ENCODE peak calls at places on chromosomes 5 and 9, in five cellular contexts. One of them, this sample, is unnamed.

GRCh38 chr5:40939753-40940152 is 30.5 kb downstream of the C7 start:
- DNase-seq in hypothalamus: no peak
- DNase-seq in T follicular helper cell: no peak
- DNase-seq in ureter: no peak
- DNase-seq in anterior cingulate cortex: no peak
- DNase-seq in this sample: no peak

GRCh38 chr5:6601271-6601670 is 31.6 kb downstream of the NSUN2 start:
- DNase-seq in ureter: no peak
- DNase-seq in hypothalamus: no peak
- DNase-seq in T follicular helper cell: no peak
- DNase-seq in anterior cingulate cortex: no peak
- DNase-seq in this sample: no peak

GRCh38 chr5:62779010-62779422 is 200.4 kb downstream of the LRRC70 start:
- DNase-seq in anterior cingulate cortex: no peak
- DNase-seq in ureter: no peak
- DNase-seq in T follicular helper cell: no peak
- DNase-seq in hypothalamus: no peak
- DNase-seq in this sample: no peak

GRCh38 chr5:65828507-65828906 is 97.9 kb upstream of the ERBIN start:
- DNase-seq in T follicular helper cell: no peak
- DNase-seq in ureter: no peak
- DNase-seq in anterior cingulate cortex: no peak
- DNase-seq in hypothalamus: no peak
- DNase-seq in this sample: no peak

GRCh38 chr9:121707477-121708424 is 56.3 kb downstream of the DAB2IP start:
- DNase-seq in hypothalamus: no peak
- DNase-seq in anterior cingulate cortex: no peak
- DNase-seq in T follicular helper cell: no peak
- DNase-seq in ureter: no peak
- DNase-seq in this sample: no peak

GRCh38 chr9:23123048-23123632 is 676.5 kb downstream of the DMRTA1 start:
- DNase-seq in T follicular helper cell: no peak
- DNase-seq in hypothalamus: no peak
- DNase-seq in ureter: no peak
- DNase-seq in anterior cingulate cortex: no peak
- DNase-seq in this sample: no peak

GRCh38 chr5:100827481-100827889 is 75.6 kb downstream of the ST8SIA4 start:
- DNase-seq in anterior cingulate cortex: no peak
- DNase-seq in T follicular helper cell: no peak
- DNase-seq in hypothalamus: no peak
- DNase-seq in ureter: no peak
- DNase-seq in this sample: no peak

GRCh38 chr5:142304013-142304701 is 20.7 kb downstream of the SPRY4 start:
- DNase-seq in hypothalamus: no peak
- DNase-seq in T follicular helper cell: no peak
- DNase-seq in ureter: no peak
- DNase-seq in anterior cingulate cortex: no peak
- DNase-seq in this sample: no peak

GRCh38 chr9:93908591-93909241 is 46.4 kb downstream of the BARX1 start:
- DNase-seq in T follicular helper cell: no peak
- DNase-seq in anterior cingulate cortex: no peak
- DNase-seq in hypothalamus: no peak
- DNase-seq in ureter: no peak
- DNase-seq in this sample: no peak

GRCh38 chr9:19133549-19134345 is 6.5 kb upstream of the PLIN2 start:
- DNase-seq in ureter: no peak
- DNase-seq in anterior cingulate cortex: no peak
- DNase-seq in hypothalamus: no peak
- DNase-seq in T follicular helper cell: no peak
- DNase-seq in this sample: no peak

GRCh38 chr9:88747768-88748167 is 212.8 kb downstream of the NXNL2 start:
- DNase-seq in T follicular helper cell: no peak
- DNase-seq in anterior cingulate cortex: no peak
- DNase-seq in ureter: no peak
- DNase-seq in hypothalamus: no peak
- DNase-seq in this sample: no peak

GRCh38 chr9:4422495-4422894 is 67.8 kb upstream of the SLC1A1 start:
- DNase-seq in ureter: no peak
- DNase-seq in anterior cingulate cortex: no peak
- DNase-seq in hypothalamus: no peak
- DNase-seq in T follicular helper cell: no peak
- DNase-seq in this sample: no peak

GRCh38 chr5:60509519-60509918 is 190.4 kb downstream of the DEPDC1B start:
- DNase-seq in T follicular helper cell: no peak
- DNase-seq in hypothalamus: no peak
- DNase-seq in ureter: no peak
- DNase-seq in anterior cingulate cortex: no peak
- DNase-seq in this sample: no peak

GRCh38 chr5:181203842-181204560 is 995 bp downstream of the TRIM7 start:
- DNase-seq in hypothalamus: no peak
- DNase-seq in anterior cingulate cortex: no peak
- DNase-seq in T follicular helper cell: no peak
- DNase-seq in ureter: peak; percentile 55
- DNase-seq in this sample: no peak

GRCh38 chr5:1521054-1521453 is 2.7 kb downstream of the LPCAT1 start:
- DNase-seq in ureter: no peak
- DNase-seq in anterior cingulate cortex: no peak
- DNase-seq in hypothalamus: no peak
- DNase-seq in T follicular helper cell: no peak
- DNase-seq in this sample: no peak